ENCODE peak calls at places on chromosomes 6 and 20, in seven cellular contexts. U is right atrium auricular region, A is tibial artery, T is HCT116, F is mammary epithelial cell, P is astrocyte, Y is cardiac muscle cell. J is an unnamed sample. For H3K36me3, the result is how much of the 10 kb centered on the place peaks cover.

GRCh38 chr20:58084966-58085365 is 143.5 kb downstream of the ANKRD60 start:
- DNase-seq in U (peak), A (no peak), T (no peak), F (peak), P (no peak), Y (no peak), J (no peak)

GRCh38 chr6:160960067-160960466 is 31.5 kb upstream of the MAP3K4 start:
- DNase-seq in U (no peak), A (no peak), T (no peak), F (no peak), P (no peak), Y (no peak), J (no peak)

GRCh38 chr6:55260181-55260580 is 67.1 kb upstream of the GFRAL start:
- DNase-seq in U (no peak), A (no peak), T (no peak), F (no peak), P (no peak), Y (peak), J (no peak)

GRCh38 chr6:168020242-168020641 is 22.8 kb downstream of the KIF25 start:
- DNase-seq in U (peak), A (no peak), T (no peak), F (no peak), P (no peak), Y (no peak), J (no peak)

GRCh38 chr20:45783656-45784294 is 7.9 kb downstream of the WFDC3 start:
- DNase-seq in U (no peak), A (no peak), T (no peak), F (peak), P (no peak), Y (no peak), J (no peak)

GRCh38 chr6:155194399-155194798 is 69.4 kb upstream of the CLDN20 start:
- DNase-seq in U (no peak), A (no peak), T (no peak), F (no peak), P (no peak), Y (no peak), J (no peak)

GRCh38 chr6:8180327-8181161 is 78.2 kb upstream of the EEF1E1 start:
- DNase-seq in U (no peak), A (no peak), T (no peak), F (peak), P (peak), Y (peak), J (no peak)

GRCh38 chr20:34560141-34560523 is 1.6 kb downstream of the MAP1LC3A start:
- DNase-seq in U (no peak), A (no peak), T (no peak), F (no peak), P (no peak), Y (no peak), J (no peak)

GRCh38 chr6:14876778-14877613 is 368.9 kb upstream of the JARID2 start:
- DNase-seq in U (no peak), A (no peak), T (no peak), F (peak), P (peak), Y (no peak), J (no peak)

GRCh38 chr20:49399329-49399728 is 83.1 kb downstream of the KCNB1 start:
- DNase-seq in U (no peak), A (peak), T (no peak), F (no peak), P (no peak), Y (no peak), J (no peak)

GRCh38 chr6:168333471-168333870 is 13.9 kb upstream of the DACT2 start:
- DNase-seq in U (no peak), A (no peak), T (no peak), F (no peak), P (no peak), Y (no peak), J (no peak)

GRCh38 chr20:10622657-10623418 is 51.0 kb downstream of the JAG1 start:
- DNase-seq in U (peak), A (peak), T (no peak), F (peak), P (peak), Y (no peak), J (no peak)

GRCh38 chr20:24786646-24787045 is 162.4 kb upstream of the CST7 start:
- DNase-seq in U (no peak), A (no peak), T (no peak), F (no peak), P (no peak), Y (no peak), J (no peak)
- TF ChIP-seq CTCF in U (no peak), A (no peak), T (no peak), F (no peak), P (no peak), Y (no peak), J (no peak)

GRCh38 chr6:35642471-35643161 is 46.1 kb downstream of the FKBP5 start:
- DNase-seq in U (no peak), A (no peak), T (no peak), F (no peak), P (no peak), Y (no peak), J (no peak)
- H3K36me3 ChIP-seq in U (half or more), A (half or more), T (under half), F (under half), P (under half), Y (under half), J (under half)

GRCh38 chr6:91045152-91045551 is 458.3 kb upstream of the MAP3K7 start:
- DNase-seq in U (no peak), A (no peak), T (no peak), F (no peak), P (no peak), Y (no peak), J (no peak)

GRCh38 chr6:91042656-91043055 is 455.8 kb upstream of the MAP3K7 start:
- DNase-seq in U (no peak), A (no peak), T (no peak), F (no peak), P (no peak), Y (no peak), J (no peak)

GRCh38 chr6:91043751-91044150 is 456.9 kb upstream of the MAP3K7 start:
- DNase-seq in U (no peak), A (no peak), T (no peak), F (no peak), P (no peak), Y (no peak), J (no peak)
- TF ChIP-seq CTCF in U (no peak), A (no peak), T (no peak), F (no peak), P (no peak), Y (no peak), J (no peak)

DNA sequence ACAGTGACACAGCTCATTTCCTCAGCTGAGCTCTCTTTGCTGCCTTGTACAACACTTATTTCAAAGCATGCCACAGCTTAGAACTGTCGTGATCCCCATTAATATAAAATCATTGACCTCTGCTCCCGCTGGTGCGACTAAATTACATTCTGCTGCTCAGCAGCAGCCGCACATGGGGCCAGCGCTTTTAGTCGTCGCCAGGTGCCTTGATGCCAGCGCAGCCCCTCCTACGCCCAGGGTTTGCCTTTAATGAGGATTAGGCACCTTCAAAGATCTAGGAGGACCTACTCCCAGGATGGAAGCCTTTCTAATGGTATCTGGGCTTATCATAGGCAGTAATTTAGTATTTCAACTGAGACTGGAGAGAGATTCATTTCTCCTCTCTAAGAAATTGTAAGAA is 717.9 kb upstream of the POU3F2 start:
- DNase-seq in U (no peak), A (no peak), T (no peak), F (no peak), P (no peak), Y (no peak), J (no peak)
- H3K36me3 ChIP-seq in U (under half), A (under half), T (under half), F (under half), P (under half), Y (under half), J (under half)

GRCh38 chr6:43276180-43277082 is 21.6 kb upstream of the SLC22A7 start:
- DNase-seq in U (no peak), A (no peak), T (no peak), F (no peak), P (peak), Y (no peak), J (no peak)
- TF ChIP-seq CTCF in U (no peak), A (no peak), T (no peak), F (no peak), P (no peak), Y (no peak), J (no peak)

GRCh38 chr6:111689419-111689818 is 83.7 kb upstream of the TRAF3IP2 start:
- DNase-seq in U (no peak), A (no peak), T (no peak), F (no peak), P (no peak), Y (no peak), J (no peak)
- H3K36me3 ChIP-seq in U (under half), A (under half), T (under half), F (under half), P (under half), Y (under half), J (half or more)